ENCODE peak calls at places on chromosomes 16 and 17, in six cellular contexts. G is AG04449; Z is tibial nerve; V is epithelial cell of esophagus; B is CD8-positive, alpha-beta memory T cell; R is kidney epithelial cell. N is an unnamed sample.

GRCh38 chr17:28020515-28020914 is 22.0 kb upstream of the NLK start:
- DNase-seq in G (no peak), Z (no peak), V (no peak), B (no peak), R (no peak), N (no peak)

GRCh38 chr17:48011405-48012150 is 26.0 kb downstream of the COPZ2 start:
- DNase-seq in G (no peak), Z (no peak), V (peak; percentile 41), B (no peak), R (no peak), N (peak; percentile 49)

GRCh38 chr17:32915108-32915700 is 12.7 kb upstream of the TMEM98 start:
- DNase-seq in G (no peak), Z (no peak), V (no peak), B (no peak), R (no peak), N (no peak)

GRCh38 chr17:64183815-64184397 is 54.0 kb upstream of the ERN1 start:
- DNase-seq in G (no peak), Z (no peak), V (peak; percentile 26), B (no peak), R (no peak), N (no peak)

GRCh38 chr16:9134306-9134705 is 42.9 kb downstream of the HAPSTR1 start:
- DNase-seq in G (no peak), Z (no peak), V (no peak), B (no peak), R (no peak), N (no peak)

GRCh38 chr17:15398736-15399331 is 57.4 kb upstream of the TEKT3 start:
- DNase-seq in G (no peak), Z (no peak), V (peak; percentile 58), B (no peak), R (no peak), N (no peak)

GRCh38 chr16:52976539-52977167 is 76.0 kb downstream of the CHD9NB start:
- DNase-seq in G (no peak), Z (no peak), V (peak; percentile 66), B (no peak), R (no peak), N (no peak)

GRCh38 chr17:17156107-17156506 is 50.0 kb downstream of the PLD6 start:
- DNase-seq in G (no peak), Z (no peak), V (peak; percentile 95), B (no peak), R (peak; percentile 52), N (no peak)

GRCh38 chr17:44738214-44738906 is 20.4 kb upstream of the ADAM11 start:
- DNase-seq in G (peak; percentile 3), Z (no peak), V (peak; percentile 53), B (no peak), R (peak; percentile 67), N (no peak)

GRCh38 chr17:34081269-34081668 is 173.8 kb upstream of the CCL2 start:
- DNase-seq in G (no peak), Z (no peak), V (no peak), B (no peak), R (no peak), N (no peak)

DNA sequence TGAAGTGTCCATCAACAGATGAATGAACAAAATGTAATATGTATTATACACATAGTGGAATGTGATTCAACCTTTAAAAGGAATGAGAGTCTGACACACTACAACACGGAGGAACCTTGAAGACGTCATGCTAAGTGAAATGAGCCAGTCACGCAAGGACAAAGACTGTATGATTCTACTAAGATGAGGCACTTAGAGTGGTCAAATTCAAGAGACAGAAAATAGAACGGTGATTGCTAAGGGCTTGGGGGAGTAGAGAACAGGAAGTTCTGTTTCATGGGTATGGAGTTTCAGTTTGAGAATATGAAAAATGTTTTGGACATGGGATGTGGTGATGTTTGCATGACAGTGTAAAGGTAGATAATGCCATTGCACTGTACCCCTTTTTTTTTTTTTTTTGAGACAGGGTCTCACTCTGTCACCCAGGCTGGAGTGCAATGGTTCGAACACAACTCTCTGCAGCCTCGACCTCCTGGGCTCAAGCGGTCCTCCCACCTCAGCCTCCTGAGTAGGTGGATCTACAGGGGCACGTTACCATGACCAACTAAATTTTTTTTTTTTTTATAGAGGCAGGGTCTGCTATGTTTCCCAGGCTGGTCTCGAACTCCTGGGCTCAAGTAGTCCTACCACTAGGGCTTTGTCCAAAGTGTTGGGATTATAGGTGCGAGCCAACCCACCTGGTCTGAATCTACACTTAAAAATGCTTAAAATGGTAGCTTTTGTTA is 2.9 kb upstream of the CCDC102A start:
- DNase-seq in G (no peak), Z (no peak), V (peak; percentile 55), B (no peak), R (no peak), N (no peak)
- H3K4me3 ChIP-seq in G (no peak overlapping the region), Z (no peak overlapping the region), V (no peak overlapping the region), B (no peak overlapping the region), R (no peak overlapping the region), N (no peak overlapping the region)

DNA sequence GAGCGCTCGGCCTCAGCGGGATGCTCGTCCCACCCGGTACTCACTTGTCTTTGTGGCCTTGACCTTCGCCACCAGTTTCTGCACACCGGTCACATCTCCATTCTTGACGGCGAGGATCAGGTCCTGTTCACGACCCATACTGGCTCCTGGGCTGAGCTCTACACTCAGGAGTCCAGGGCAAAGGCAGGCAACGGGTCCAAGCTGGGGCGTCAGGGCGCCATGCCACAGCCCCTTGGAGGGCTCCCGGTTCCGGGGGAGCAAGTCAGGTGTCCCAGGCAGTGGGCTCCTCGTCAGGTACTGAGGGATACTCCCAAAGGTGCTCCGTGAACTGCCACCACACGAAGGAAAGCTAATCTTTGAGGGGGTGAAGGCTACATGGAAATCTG is 1.7 kb downstream of the CASKIN2 start:
- DNase-seq in G (no peak), Z (no peak), V (no peak), B (no peak), R (no peak), N (no peak)
- H3K4me3 ChIP-seq in G (peak overlapping the region; percentile 80), Z (peak overlapping the region; percentile 91), V (peak overlapping the region; percentile 67), B (no peak overlapping the region), R (no peak overlapping the region), N (peak overlapping the region; percentile 100)

GRCh38 chr16:28258571-28258970 is 33.8 kb upstream of the SBK1 start:
- DNase-seq in G (no peak), Z (no peak), V (no peak), B (no peak), R (no peak), N (peak; percentile 82)

GRCh38 chr16:28257256-28257655 is 35.1 kb upstream of the SBK1 start:
- DNase-seq in G (no peak), Z (no peak), V (no peak), B (no peak), R (no peak), N (no peak)

GRCh38 chr16:28259781-28260150 is 32.6 kb upstream of the SBK1 start:
- DNase-seq in G (no peak), Z (no peak), V (no peak), B (no peak), R (no peak), N (no peak)

GRCh38 chr16:28260193-28260592 is 32.1 kb upstream of the SBK1 start:
- DNase-seq in G (no peak), Z (no peak), V (no peak), B (no peak), R (no peak), N (no peak)

DNA sequence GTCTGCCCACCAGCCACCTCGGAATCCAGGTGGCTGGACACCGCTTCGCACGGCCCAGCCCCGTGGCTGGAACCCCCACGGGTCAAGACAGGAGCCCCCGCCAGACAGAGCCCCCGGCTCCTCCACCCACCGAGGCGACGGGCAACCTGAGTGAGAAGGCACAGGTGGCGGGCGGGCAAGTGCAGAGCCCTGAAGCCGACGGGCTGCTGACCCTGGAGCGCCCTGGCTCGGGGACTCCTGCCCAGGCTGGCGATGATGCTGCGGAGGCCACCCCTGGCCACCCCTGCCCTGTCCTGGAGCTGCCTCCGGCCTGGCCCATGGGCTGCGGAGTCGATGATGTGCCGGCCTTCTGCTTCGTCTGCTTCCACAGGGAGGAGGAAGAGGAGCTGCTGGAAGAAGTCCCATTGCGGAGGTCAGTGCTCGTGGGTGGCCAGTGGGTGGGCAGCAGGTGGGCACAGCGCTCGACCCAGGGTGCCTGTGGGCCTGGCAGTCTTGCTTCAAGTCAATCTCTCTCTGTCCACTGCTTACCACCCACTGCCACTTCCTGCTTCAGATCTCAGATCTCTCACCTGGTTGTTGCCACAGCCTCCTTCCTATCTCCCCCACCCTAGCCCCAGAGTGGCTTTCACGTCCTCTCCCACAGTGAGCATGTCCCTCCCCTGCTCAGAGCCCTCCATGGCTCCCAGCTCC is 33.1 kb upstream of the SBK1 start:
- DNase-seq in G (no peak), Z (no peak), V (no peak), B (no peak), R (no peak), N (no peak)
- H3K4me3 ChIP-seq in G (no peak overlapping the region), Z (no peak overlapping the region), V (no peak overlapping the region), B (no peak overlapping the region), R (no peak overlapping the region), N (no peak overlapping the region)

DNA sequence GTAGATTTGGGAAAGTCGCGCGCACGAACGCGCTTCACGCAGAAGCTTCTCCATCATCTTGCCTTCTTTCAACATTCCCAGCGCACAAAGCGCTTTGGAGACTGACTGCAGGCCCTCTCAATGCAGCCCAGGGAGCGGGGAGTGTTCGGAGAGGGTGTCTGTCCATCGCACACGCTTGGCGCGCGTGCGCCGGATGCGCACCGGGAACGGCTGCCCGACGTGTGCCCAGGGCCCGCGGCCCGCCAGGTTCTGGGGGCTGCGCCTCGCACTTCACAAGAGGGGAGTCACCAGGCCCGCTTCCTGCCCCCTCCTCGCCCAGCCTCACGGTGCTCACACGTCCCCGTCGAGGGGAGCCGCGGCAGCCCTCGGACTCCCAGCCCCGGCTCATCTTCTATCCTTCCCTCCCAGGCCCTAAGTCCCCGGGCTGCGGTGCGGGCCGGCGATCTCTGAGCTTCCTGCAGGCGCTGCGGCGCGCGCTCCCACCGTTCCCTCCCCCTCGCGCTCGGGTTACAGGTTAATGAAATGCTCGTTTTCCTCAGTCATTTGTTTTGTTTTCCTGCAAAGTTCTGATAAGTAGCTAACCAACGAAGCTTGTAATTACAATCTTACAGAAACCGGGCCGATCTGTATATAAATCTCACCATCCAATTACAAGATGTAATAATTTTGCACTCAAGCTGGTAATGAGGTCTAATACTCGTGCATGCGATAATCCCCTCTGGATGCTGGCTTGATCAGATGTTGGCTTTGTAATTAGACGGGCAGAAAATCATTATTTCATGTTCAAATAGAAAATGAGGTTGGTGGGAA is 2.9 kb upstream of the IRX3 start:
- DNase-seq in G (no peak), Z (no peak), V (no peak), B (no peak), R (no peak), N (no peak)
- H3K4me3 ChIP-seq in G (no peak overlapping the region), Z (no peak overlapping the region), V (no peak overlapping the region), B (no peak overlapping the region), R (no peak overlapping the region), N (no peak overlapping the region)

N was measured in upper lobe of left lung.